ENCODE peak calls at places on chromosomes 5 and 9, in five cellular contexts. Z, D, I, T and P are unnamed samples.
A peak's percentile ranks its signal among the peaks of the same experiment; 100 is the strongest.

GRCh38 chr5:1220831-1221230 is 4.3 kb upstream of the SLC6A18 start:
- DNase-seq in D (no peak), T (no peak), Z (no peak), I (no peak), P (no peak)

GRCh38 chr5:152568101-152568500 is 163.0 kb upstream of the NMUR2 start:
- DNase-seq in T (no peak), I (no peak), Z (no peak), D (no peak), P (no peak)

GRCh38 chr5:112059601-112060135 is 302.7 kb upstream of the NREP start:
- DNase-seq in D (no peak), I (no peak), T (no peak), Z (no peak), P (no peak)

GRCh38 chr5:60161340-60161934 is 267.9 kb upstream of the PDE4D start:
- DNase-seq in D (no peak), Z (peak; percentile 15), I (no peak), T (no peak), P (no peak)

GRCh38 chr9:100352727-100353505 is at the start of gene TEX10:
- DNase-seq in I (peak; percentile 36), T (peak; percentile 94), Z (peak; percentile 92), D (peak; percentile 91), P (peak; percentile 89)

GRCh38 chr9:132997591-132997990 is 19.1 kb downstream of the GFI1B start:
- DNase-seq in D (no peak), I (no peak), Z (no peak), T (no peak), P (no peak)

GRCh38 chr9:116323012-116323411 is 169.4 kb downstream of the PAPPA start:
- DNase-seq in Z (no peak), T (no peak), I (no peak), D (no peak), P (no peak)

GRCh38 chr5:81207009-81207408 is 26.1 kb upstream of the CKMT2 start:
- DNase-seq in Z (no peak), T (no peak), I (no peak), D (no peak), P (no peak)

GRCh38 chr5:135343417-135343816 is 55.6 kb downstream of the MACROH2A1 start:
- DNase-seq in D (no peak), Z (no peak), I (no peak), T (no peak), P (no peak)

GRCh38 chr5:8949908-8950307 is 596.0 kb downstream of the SEMA5A start:
- DNase-seq in D (no peak), I (no peak), T (no peak), Z (no peak), P (no peak)

GRCh38 chr9:85425153-85425611 is 316.6 kb downstream of the AGTPBP1 start:
- DNase-seq in I (no peak), Z (peak; percentile 78), D (no peak), T (no peak), P (peak; percentile 55)

GRCh38 chr9:95740217-95741004 is 135.1 kb upstream of the ERCC6L2 start:
- DNase-seq in Z (no peak), D (no peak), I (no peak), T (no peak), P (no peak)

GRCh38 chr5:173591300-173591622 is 25.2 kb downstream of the BOD1 start:
- DNase-seq in Z (no peak), I (no peak), D (no peak), T (no peak), P (no peak)

GRCh38 chr9:124079176-124079925 is 67.8 kb downstream of the LHX2 start:
- DNase-seq in Z (no peak), I (no peak), D (no peak), T (no peak), P (no peak)

GRCh38 chr9:125260564-125260963 is 1.1 kb upstream of the GAPVD1 start:
- DNase-seq in Z (no peak), I (no peak), T (no peak), D (no peak), P (no peak)

GRCh38 chr9:125254231-125254630 is 7.4 kb upstream of the GAPVD1 start:
- DNase-seq in T (no peak), D (no peak), I (no peak), Z (no peak), P (no peak)

GRCh38 chr9:125258832-125259534 is 2.6 kb upstream of the GAPVD1 start:
- DNase-seq in Z (no peak), D (peak; percentile 47), T (no peak), I (no peak), P (no peak)

GRCh38 chr9:125258160-125258559 is 3.5 kb upstream of the GAPVD1 start:
- DNase-seq in D (peak; percentile 11), Z (no peak), I (no peak), T (no peak), P (no peak)

GRCh38 chr9:125255781-125256391 is 5.7 kb upstream of the GAPVD1 start:
- DNase-seq in Z (no peak), T (no peak), D (peak; percentile 9), I (no peak), P (no peak)
- H3K4me3 ChIP-seq in Z (no peak overlapping the region), T (no peak overlapping the region), D (no peak overlapping the region), I (no peak overlapping the region), P (no peak overlapping the region)

DNA sequence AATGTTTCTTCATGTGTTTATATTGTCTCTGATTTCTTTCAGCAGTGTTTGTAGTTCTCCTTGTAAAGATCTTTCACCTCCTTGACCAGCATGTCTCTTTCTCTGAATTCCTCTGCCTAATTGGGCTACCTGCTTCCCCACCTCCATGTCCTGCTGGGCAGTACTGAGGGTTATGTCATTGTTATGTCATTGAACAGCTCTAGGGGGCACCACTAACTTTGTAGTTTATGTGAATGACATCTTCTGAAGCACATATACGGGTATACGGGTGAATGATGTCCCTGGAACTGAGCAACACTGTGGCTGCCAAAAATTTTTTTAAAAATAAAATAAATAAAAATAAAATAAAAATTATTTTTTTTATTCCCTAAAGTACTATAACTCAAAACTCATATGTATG is 16.9 kb upstream of the SNCAIP start:
- DNase-seq in T (no peak), D (no peak), I (no peak), Z (peak; percentile 12), P (no peak)
- TF ChIP-seq CTCF in T (no peak), D (no peak), I (peak; percentile 5), Z (no peak), P (no peak)

DNA sequence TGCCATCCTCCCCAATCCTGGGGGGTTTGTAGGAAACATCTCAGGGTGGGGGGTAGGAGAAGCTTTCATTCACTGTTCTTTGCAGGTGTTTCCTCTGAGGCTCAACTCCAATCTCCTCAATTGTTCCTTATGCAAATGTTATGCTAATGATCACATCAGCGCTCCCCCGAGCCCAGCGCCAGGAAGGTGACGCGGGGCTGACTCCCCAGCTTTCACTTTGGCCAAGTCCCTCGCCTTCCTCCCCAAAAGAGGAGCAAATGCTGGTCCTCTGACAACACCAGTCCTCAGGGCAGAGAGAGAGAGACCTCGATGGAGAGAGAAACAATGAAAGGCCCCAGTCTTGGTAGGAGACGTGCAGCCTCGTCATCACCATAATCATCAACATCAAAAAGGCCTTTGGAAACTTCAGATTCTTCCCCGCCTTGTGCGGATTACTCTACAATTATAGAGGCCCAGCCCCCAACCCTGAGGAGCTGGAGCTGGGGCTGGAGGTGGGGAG is 39.1 kb downstream of the PCDH1 start:
- DNase-seq in Z (no peak), T (no peak), I (no peak), D (no peak), P (no peak)
- H3K4me3 ChIP-seq in Z (no peak overlapping the region), T (no peak overlapping the region), I (no peak overlapping the region), D (no peak overlapping the region), P (no peak overlapping the region)

GRCh38 chr5:57335092-57335491 is 147.5 kb downstream of the ACTBL2 start:
- DNase-seq in T (no peak), Z (no peak), D (no peak), I (no peak), P (no peak)

GRCh38 chr5:57338849-57339340 is 143.7 kb downstream of the ACTBL2 start:
- DNase-seq in Z (no peak), D (no peak), I (no peak), T (no peak), P (no peak)

GRCh38 chr5:57340681-57341080 is 141.9 kb downstream of the ACTBL2 start:
- DNase-seq in Z (no peak), I (no peak), T (no peak), D (no peak), P (no peak)

GRCh38 chr5:57341380-57341979 is 141.1 kb downstream of the ACTBL2 start:
- DNase-seq in T (no peak), I (no peak), D (no peak), Z (no peak), P (no peak)

DNA sequence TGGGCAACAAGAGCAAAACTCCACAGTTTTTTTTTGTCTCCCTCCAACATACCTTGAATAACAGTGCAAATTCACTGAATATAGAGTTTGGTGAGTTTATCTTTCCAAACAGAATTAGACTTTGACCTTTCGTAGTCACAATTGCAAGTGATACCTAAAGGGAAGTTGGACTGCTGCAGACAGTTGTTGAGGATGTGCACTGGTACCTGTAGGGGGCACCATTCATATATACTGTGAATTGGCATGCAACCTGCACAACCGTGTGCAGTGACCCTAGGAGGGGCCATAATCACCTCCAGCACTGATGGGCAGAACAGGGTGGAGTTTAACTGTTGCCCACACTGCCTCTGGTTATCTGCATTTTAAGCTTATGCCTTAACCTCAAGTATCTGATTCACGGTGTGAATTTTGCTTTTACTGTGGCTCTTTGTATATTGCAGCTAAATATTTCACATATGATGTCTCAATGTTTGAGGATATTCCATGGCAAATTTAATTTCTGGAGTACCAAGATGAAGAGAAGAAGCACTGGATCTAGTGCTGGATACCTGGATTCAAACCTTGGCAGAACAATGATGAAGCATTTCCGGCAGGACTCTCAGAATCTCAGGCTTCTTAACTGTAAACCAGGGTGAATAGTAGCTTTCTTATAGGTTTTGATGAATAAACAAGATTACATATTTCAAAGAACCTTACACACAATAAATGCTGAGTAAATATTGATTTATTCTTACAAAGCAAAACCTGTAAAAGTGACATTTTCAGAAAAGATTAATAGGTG is 144.4 kb downstream of the ACTBL2 start:
- DNase-seq in D (no peak), Z (peak; percentile 33), I (peak; percentile 53), T (no peak), P (no peak)
- TF ChIP-seq CTCF in D (peak; percentile 35), Z (no peak), I (peak; percentile 61), T (peak; percentile 19), P (no peak)

GRCh38 chr5:6847896-6848295 is 134.7 kb downstream of the TENT4A start:
- DNase-seq in D (no peak), I (no peak), Z (no peak), T (no peak), P (no peak)
- H3K4me3 ChIP-seq in D (no peak overlapping the region), I (no peak overlapping the region), Z (no peak overlapping the region), T (no peak overlapping the region), P (no peak overlapping the region)

DNA sequence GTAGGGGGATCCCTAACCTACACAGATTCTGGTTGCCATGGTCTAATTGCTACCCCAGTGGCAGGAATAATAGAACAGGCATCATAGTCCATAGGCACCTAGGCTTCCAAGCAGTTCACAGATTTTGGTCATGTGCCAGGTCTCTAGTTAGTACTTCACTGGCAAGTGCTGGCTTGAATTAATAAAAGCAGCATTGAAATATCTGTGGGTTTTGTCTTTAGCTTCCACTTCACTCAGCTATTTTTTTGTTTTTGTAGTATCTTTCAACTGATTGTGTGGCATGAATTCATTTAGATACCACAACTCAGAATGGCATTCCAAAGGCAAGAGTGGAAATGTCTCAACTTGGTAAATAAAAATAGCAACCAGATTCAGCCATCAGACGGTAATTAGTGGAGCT is 27.9 kb upstream of the ITGA2 start:
- DNase-seq in I (no peak), T (no peak), D (no peak), Z (no peak), P (no peak)
- TF ChIP-seq CTCF in I (no peak), T (no peak), D (no peak), Z (no peak), P (no peak)

GRCh38 chr5:25441810-25442209 is 797.0 kb upstream of the CDH10 start:
- DNase-seq in D (no peak), I (no peak), Z (no peak), T (no peak), P (no peak)
- H3K4me3 ChIP-seq in D (no peak overlapping the region), I (no peak overlapping the region), Z (no peak overlapping the region), T (no peak overlapping the region), P (no peak overlapping the region)